ENCODE peak calls at places on chromosomes 6 and 20, in four cellular contexts. I is ascending aorta, H is upper lobe of right lung, X is WERI-Rb-1. M is an unnamed sample.

GRCh38 chr6:112307707-112308106 is 39.4 kb upstream of the RFPL4B start:
- DNase-seq in I (no peak), H (no peak), X (no peak), M (no peak)

GRCh38 chr20:62770111-62770910 is 26.0 kb upstream of the MRGBP start:
- DNase-seq in I (no peak), H (no peak), X (no peak), M (no peak)

GRCh38 chr6:119630561-119631192 is 281.1 kb upstream of the MAN1A1 start:
- DNase-seq in I (no peak), H (no peak), X (no peak), M (no peak)

GRCh38 chr6:107634147-107635057 is 144.5 kb downstream of the SOBP start:
- DNase-seq in I (no peak), H (no peak), X (peak; percentile 29), M (no peak)

GRCh38 chr6:39907871-39908575 is 26.2 kb downstream of the MOCS1 start:
- DNase-seq in I (no peak), H (peak; percentile 35), X (no peak), M (no peak)

GRCh38 chr6:3768502-3768901 is 17.0 kb upstream of the PXDC1 start:
- DNase-seq in I (no peak), H (no peak), X (no peak), M (no peak)

GRCh38 chr6:135289816-135290215 is 108.7 kb downstream of the MYB start:
- DNase-seq in I (no peak), H (no peak), X (no peak), M (no peak)

GRCh38 chr20:36499211-36499610 is 42.1 kb upstream of the MYL9 start:
- DNase-seq in I (no peak), H (no peak), X (no peak), M (no peak)

GRCh38 chr20:17614812-17615644 is 45.2 kb downstream of the DSTN start:
- DNase-seq in I (no peak), H (peak; percentile 64), X (no peak), M (no peak)

GRCh38 chr20:44765647-44766367 is 20.1 kb downstream of the KCNK15 start:
- DNase-seq in I (no peak), H (no peak), X (no peak), M (no peak)

GRCh38 chr6:126152346-126152745 is 166.0 kb downstream of the TRMT11 start:
- DNase-seq in I (no peak), H (no peak), X (no peak), M (no peak)

GRCh38 chr6:143270026-143270425 is 180.5 kb downstream of the ADAT2 start:
- DNase-seq in I (no peak), H (no peak), X (no peak), M (peak; percentile 4)

GRCh38 chr6:26217714-26218075 is 130.5 kb downstream of the HFE start:
- DNase-seq in I (no peak), H (no peak), X (no peak), M (no peak)

GRCh38 chr6:33426590-33427563 is 7.0 kb downstream of the SYNGAP1 start:
- DNase-seq in I (no peak), H (no peak), X (no peak), M (no peak)

GRCh38 chr6:142735182-142735581 is 209.8 kb downstream of the HIVEP2 start:
- DNase-seq in I (no peak), H (no peak), X (no peak), M (no peak)

GRCh38 chr20:12410783-12411182 is 493.1 kb downstream of the BTBD3 start:
- DNase-seq in I (no peak), H (no peak), X (no peak), M (no peak)

GRCh38 chr20:40160151-40160550 is 528.9 kb downstream of the MAFB start:
- DNase-seq in I (no peak), H (peak; percentile 64), X (peak; percentile 41), M (peak; percentile 32)

GRCh38 chr20:37711001-37711400 is 17.2 kb downstream of the CTNNBL1 start:
- DNase-seq in I (no peak), H (no peak), X (no peak), M (no peak)

GRCh38 chr20:50221501-50222323 is 31.1 kb downstream of the CEBPB start:
- DNase-seq in I (no peak), H (no peak), X (no peak), M (no peak)

DNA sequence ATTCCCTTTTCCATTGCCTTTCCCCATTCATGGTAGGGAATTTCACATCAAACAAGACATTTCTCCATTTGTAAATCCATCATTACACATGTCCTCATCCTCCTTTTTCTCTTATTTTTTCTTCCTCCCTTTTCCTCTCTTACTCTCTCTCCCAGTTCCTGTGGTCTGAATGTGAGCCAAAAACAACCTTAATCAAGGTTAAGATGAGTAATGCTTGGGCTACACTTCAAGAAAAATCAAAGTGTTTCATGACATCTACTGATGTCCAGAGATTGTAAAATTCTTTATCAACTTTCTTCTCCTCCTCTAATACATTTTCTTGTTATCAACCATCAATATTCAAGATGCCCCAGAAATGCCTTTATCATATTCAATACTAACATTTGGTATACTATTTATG is 208.0 kb upstream of the PRND start:
- DNase-seq in I (no peak), H (no peak), X (no peak), M (peak; percentile 75)
- H3K27ac ChIP-seq in I (no peak overlapping the region), H (no peak overlapping the region), X (no peak overlapping the region), M (peak overlapping the region; percentile 85)

GRCh38 chr6:29791786-29792122 is 35.9 kb upstream of the HLA-G start:
- DNase-seq in I (no peak), H (no peak), X (no peak), M (no peak)
- H3K4me3 ChIP-seq in I (peak overlapping the region; percentile 69), H (peak overlapping the region; percentile 78), X (no peak overlapping the region), M (no peak overlapping the region)

DNA sequence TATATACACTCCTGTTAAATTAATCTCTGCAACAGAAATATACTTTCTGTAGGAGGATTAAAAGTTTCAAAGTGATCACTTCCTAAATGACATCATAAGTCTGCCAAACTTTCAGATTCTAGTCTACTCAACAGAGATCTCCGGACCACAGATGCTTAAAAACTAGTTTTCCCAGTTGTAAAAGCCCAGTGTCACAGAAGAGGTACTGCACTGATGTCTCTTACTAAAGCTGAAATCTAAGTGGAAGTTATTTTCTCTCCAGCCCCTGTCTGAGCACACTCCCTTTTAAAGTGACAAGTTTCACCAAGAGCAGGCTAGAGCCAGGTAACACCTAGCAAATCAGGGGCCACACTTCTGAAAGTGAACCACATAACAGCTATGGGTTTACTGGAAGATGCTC is 71.6 kb upstream of the DST start:
- DNase-seq in I (no peak), H (no peak), X (no peak), M (no peak)
- TF ChIP-seq CTCF in I (no peak), H (no peak), X (no peak), M (no peak)

DNA sequence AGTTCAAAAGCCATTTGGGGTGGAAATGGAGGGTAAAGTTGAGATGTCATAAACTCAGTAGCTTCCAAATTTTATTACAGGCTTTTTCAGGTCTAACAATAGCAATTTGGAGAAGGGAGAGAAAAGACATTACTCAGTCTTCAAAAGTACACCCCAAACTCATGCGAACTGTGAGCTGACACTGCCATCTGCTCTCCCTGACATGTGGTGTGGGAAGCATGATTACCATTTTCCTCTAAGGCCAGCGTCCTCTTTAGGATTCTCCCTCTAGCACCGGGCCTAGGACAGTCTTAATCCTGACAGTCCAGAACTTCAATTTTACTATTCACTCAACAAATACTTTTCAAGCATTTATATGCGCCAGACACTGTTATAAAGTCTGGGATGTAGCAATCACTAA is 536.0 kb upstream of the JARID2 start:
- DNase-seq in I (no peak), H (no peak), X (peak; percentile 69), M (no peak)
- H3K27ac ChIP-seq in I (no peak overlapping the region), H (no peak overlapping the region), X (no peak overlapping the region), M (peak overlapping the region; percentile 88)

GRCh38 chr6:167827062-167827587 is 414 bp downstream of the AFDN start:
- DNase-seq in I (no peak), H (peak; percentile 74), X (peak; percentile 30), M (no peak)

GRCh38 chr6:167826230-167827061 is at the start of gene AFDN:
- DNase-seq in I (no peak), H (peak; percentile 89), X (peak; percentile 69), M (no peak)

GRCh38 chr6:167827588-167828324 is 1.0 kb downstream of the AFDN start:
- DNase-seq in I (no peak), H (peak; percentile 82), X (peak; percentile 44), M (no peak)

GRCh38 chr6:167829513-167829912 is 2.8 kb downstream of the AFDN start:
- DNase-seq in I (no peak), H (no peak), X (no peak), M (no peak)

DNA sequence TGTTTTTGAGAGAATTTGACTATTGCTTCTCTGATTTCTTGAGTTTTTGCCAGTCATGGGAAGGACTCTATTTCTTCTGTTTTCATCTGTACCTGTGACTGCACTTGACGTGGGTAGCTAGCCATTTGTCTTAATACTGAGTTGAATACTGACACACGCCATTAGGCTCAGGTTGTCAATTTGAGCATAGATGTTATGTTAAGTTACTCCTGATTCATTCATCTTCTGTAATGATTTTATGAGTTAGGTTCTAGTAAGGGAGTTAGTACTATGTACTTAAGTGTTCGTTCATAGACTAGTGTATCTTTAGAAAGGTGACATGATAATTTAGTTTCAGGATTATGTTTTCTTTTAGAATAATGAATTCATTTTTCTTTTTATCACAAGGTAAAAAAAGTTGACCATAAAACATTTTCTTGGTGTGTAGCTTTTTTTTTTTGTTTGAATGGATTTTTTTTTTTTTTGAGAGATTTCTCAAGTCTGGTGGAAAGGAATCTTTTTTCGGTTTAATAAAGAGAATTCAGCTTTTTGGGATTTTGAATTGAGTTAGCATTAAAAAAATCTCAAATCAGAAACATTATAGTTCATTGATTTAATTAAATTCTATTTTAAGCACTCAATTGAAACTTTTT is 1.7 kb downstream of the AFDN start:
- DNase-seq in I (no peak), H (no peak), X (no peak), M (no peak)
- H3K4me3 ChIP-seq in I (peak overlapping the region; percentile 86), H (peak overlapping the region; percentile 61), X (peak overlapping the region; percentile 92), M (peak overlapping the region; percentile 73)

DNA sequence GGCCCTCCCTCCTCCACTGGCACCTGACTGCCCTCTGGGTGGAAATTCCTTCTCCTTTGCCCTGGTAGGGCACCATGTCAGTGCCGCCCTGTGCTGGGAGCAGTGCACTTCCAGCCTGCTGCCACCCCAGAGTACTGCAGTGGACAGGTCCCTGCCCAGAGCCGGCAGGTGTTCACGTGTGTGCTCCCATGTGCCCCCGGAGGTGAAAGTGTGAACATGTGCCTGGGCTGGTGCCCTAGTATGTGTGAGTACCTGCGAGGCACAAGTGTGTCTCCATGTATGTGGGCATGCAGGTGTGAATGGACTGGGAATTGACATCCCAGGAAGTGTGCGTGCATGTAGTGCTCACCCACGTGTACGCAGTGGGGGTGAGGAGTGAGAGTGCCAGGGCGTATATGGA is 29.4 kb downstream of the SDCBP2 start:
- DNase-seq in I (no peak), H (peak; percentile 61), X (peak; percentile 64), M (no peak)
- TF ChIP-seq CTCF in I (no peak), H (no peak), X (peak; percentile 70), M (peak; percentile 44)

M was measured in brain microvascular endothelial cell.